ENCODE peak calls at places on chromosomes 1 and 21, in four cellular contexts. H, S, K and F are unnamed samples.

GRCh38 chr21:40120944-40121575 is 253.8 kb downstream of the PCP4 start:
- DNase-seq in H (no peak), S (no peak), K (peak), F (no peak)

GRCh38 chr1:67635055-67635809 is 49.8 kb upstream of the GADD45A start:
- DNase-seq in H (no peak), S (no peak), K (no peak), F (peak)

GRCh38 chr1:162676767-162677166 is 44.5 kb downstream of the DDR2 start:
- DNase-seq in H (no peak), S (no peak), K (peak), F (no peak)

GRCh38 chr1:101203812-101204540 is 32.8 kb upstream of the S1PR1 start:
- DNase-seq in H (no peak), S (no peak), K (peak), F (no peak)

GRCh38 chr1:112262301-112262700 is 133.7 kb upstream of the CTTNBP2NL start:
- DNase-seq in H (no peak), S (no peak), K (no peak), F (no peak)

GRCh38 chr1:60265560-60266535 is 192.3 kb upstream of the C1orf87 start:
- DNase-seq in H (no peak), S (no peak), K (peak), F (peak)

GRCh38 chr1:157585984-157586383 is 11.9 kb downstream of the FCRL4 start:
- DNase-seq in H (no peak), S (no peak), K (no peak), F (no peak)

GRCh38 chr1:111372336-111372965 is 55.1 kb downstream of the OVGP1 start:
- DNase-seq in H (no peak), S (no peak), K (no peak), F (no peak)

GRCh38 chr1:79472067-79472656 is 465.6 kb upstream of the ADGRL4 start:
- DNase-seq in H (no peak), S (no peak), K (no peak), F (no peak)

GRCh38 chr1:228986093-228986904 is 251.0 kb downstream of the RHOU start:
- DNase-seq in H (no peak), S (no peak), K (peak), F (peak)

GRCh38 chr21:16078382-16078781 is 348.6 kb downstream of the USP25 start:
- DNase-seq in H (no peak), S (no peak), K (no peak), F (no peak)

GRCh38 chr1:7589080-7589735 is 181.9 kb upstream of the VAMP3 start:
- DNase-seq in H (no peak), S (no peak), K (no peak), F (peak)

GRCh38 chr1:61107638-61108037 is 25.3 kb downstream of the NFIA start:
- DNase-seq in H (no peak), S (no peak), K (no peak), F (no peak)

GRCh38 chr1:59945790-59946189 is 19.2 kb upstream of the CYP2J2 start:
- DNase-seq in H (no peak), S (no peak), K (no peak), F (no peak)

GRCh38 chr1:65489481-65489880 is 69.0 kb downstream of the LEPR start:
- DNase-seq in H (no peak), S (no peak), K (no peak), F (no peak)